ENCODE peak calls at places on chromosomes 11 and 22, in nine cellular contexts. H is fibroblast of lung, K is prostate gland, Y is Peyer's patch, O is left ventricle myocardium inferior, G is ascending aorta, I is mammary epithelial cell, S is H1, Q is brain microvascular endothelial cell. X is an unnamed sample.

GRCh38 chr11:69129647-69130046 is 26.1 kb upstream of the SMIM38 start:
- DNase-seq in Q (no peak), I (no peak), K (no peak), H (no peak), G (no peak), Y (no peak), O (no peak), S (no peak), X (no peak)

GRCh38 chr11:31236052-31236652 is 133.4 kb downstream of the DCDC1 start:
- DNase-seq in H (peak; percentile 35), O (no peak), G (no peak), I (peak; percentile 9), K (no peak), Y (no peak), S (no peak), Q (no peak), X (no peak)

GRCh38 chr22:30605449-30606110 is 1.4 kb upstream of the TCN2 start:
- DNase-seq in O (peak; percentile 45), Y (peak; percentile 83), I (peak; percentile 11), Q (peak; percentile 26), K (peak; percentile 21), S (no peak), H (peak; percentile 57), G (no peak), X (no peak)

GRCh38 chr11:131703311-131703710 is 332.9 kb downstream of the NTM start:
- DNase-seq in Y (no peak), S (no peak), K (no peak), H (no peak), I (no peak), O (no peak), G (no peak), Q (no peak), X (no peak)

GRCh38 chr11:69114811-69115523 is 40.8 kb upstream of the SMIM38 start:
- DNase-seq in K (peak; percentile 60), Y (no peak), G (no peak), H (no peak), S (no peak), Q (no peak), I (no peak), O (no peak), X (no peak)

GRCh38 chr11:88175004-88175706 is at the start of gene RAB38:
- DNase-seq in K (peak; percentile 17), Y (peak; percentile 64), H (peak; percentile 20), I (peak; percentile 80), O (peak; percentile 20), S (peak; percentile 38), Q (peak; percentile 11), G (no peak), X (no peak)

GRCh38 chr11:84234462-84235202 is 948.5 kb upstream of the CCDC90B start:
- DNase-seq in G (no peak), O (no peak), Y (no peak), H (no peak), Q (no peak), K (no peak), I (no peak), S (no peak), X (no peak)

GRCh38 chr22:17943533-17944204 is 80.7 kb downstream of the MICAL3 start:
- DNase-seq in S (no peak), H (no peak), G (no peak), I (no peak), Y (no peak), K (peak; percentile 56), O (no peak), Q (no peak), X (no peak)

GRCh38 chr11:85114786-85115185 is 512.4 kb downstream of the DLG2 start:
- DNase-seq in Y (no peak), S (no peak), K (no peak), O (no peak), Q (peak; percentile 24), I (peak; percentile 56), G (no peak), H (peak; percentile 18), X (peak; percentile 32)

GRCh38 chr11:134022748-134023147 is 46.1 kb upstream of the JAM3 start:
- DNase-seq in G (no peak), S (no peak), Q (no peak), I (no peak), Y (no peak), K (no peak), O (no peak), H (no peak), X (no peak)

GRCh38 chr11:134945993-134946392 is 534.0 kb upstream of the B3GAT1 start:
- DNase-seq in H (no peak), O (no peak), S (no peak), G (no peak), Y (no peak), Q (no peak), K (no peak), I (no peak), X (no peak)

GRCh38 chr11:129225190-129225589 is 33.1 kb upstream of the ARHGAP32 start:
- DNase-seq in K (no peak), H (peak; percentile 57), I (peak; percentile 91), Y (no peak), S (no peak), Q (peak; percentile 77), G (no peak), O (no peak), X (peak; percentile 13)

GRCh38 chr11:76854709-76855108 is 6.0 kb upstream of the ACER3 start:
- DNase-seq in K (no peak), O (no peak), I (peak; percentile 47), H (no peak), Y (no peak), Q (no peak), G (no peak), S (no peak), X (no peak)

GRCh38 chr11:134331565-134332188 is at the start of gene GLB1L2:
- DNase-seq in Y (peak; percentile 93), O (peak; percentile 70), S (no peak), Q (peak; percentile 12), I (peak; percentile 20), K (peak; percentile 76), H (peak; percentile 25), G (no peak), X (no peak)

GRCh38 chr22:47323518-47323917 is 561.1 kb downstream of the TBC1D22A start:
- DNase-seq in K (no peak), G (no peak), Q (no peak), H (no peak), O (no peak), S (no peak), Y (no peak), I (no peak), X (no peak)

GRCh38 chr22:40345801-40346177 is 511 bp upstream of the ADSL start:
- DNase-seq in Q (no peak), S (no peak), G (no peak), K (no peak), H (no peak), Y (peak; percentile 76), I (peak; percentile 30), O (no peak), X (no peak)

GRCh38 chr11:111554532-111554931 is 14.0 kb downstream of the LAYN start:
- DNase-seq in G (no peak), Y (no peak), I (peak; percentile 90), O (no peak), S (no peak), K (no peak), H (no peak), Q (no peak), X (no peak)

GRCh38 chr11:36492724-36493304 is 17.3 kb downstream of the TRAF6 start:
- DNase-seq in G (no peak), I (peak; percentile 26), K (no peak), H (peak; percentile 72), Y (no peak), S (no peak), O (no peak), Q (peak; percentile 34), X (no peak)

GRCh38 chr11:91366816-91367215 is 857.8 kb upstream of the FAT3 start:
- DNase-seq in Y (no peak), S (no peak), G (no peak), O (no peak), H (no peak), K (no peak), I (no peak), Q (no peak), X (no peak)

DNA sequence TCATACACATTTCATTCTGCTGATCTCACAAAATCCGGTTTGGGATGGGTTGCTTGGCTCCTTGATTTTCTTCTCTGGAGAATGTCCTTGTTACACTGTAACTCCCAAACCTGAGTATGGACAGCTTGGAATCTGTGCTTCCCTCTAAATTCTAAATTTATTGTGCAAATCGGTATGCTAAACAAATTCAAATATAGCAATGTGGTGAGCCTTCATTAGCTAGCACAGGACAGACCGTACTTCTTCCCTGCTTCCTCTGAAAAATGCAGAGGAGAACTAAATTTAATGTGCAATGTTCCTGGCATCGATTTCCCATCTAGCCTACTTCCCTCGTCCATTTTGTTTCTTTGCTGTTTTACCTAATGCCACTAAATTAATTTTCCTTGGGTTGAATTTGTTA is 858.4 kb upstream of the FAT3 start:
- DNase-seq in O (no peak), Y (no peak), G (no peak), I (no peak), K (no peak), Q (no peak), S (no peak), H (no peak), X (no peak)
- H3K27ac ChIP-seq in O (no peak overlapping the region), Y (no peak overlapping the region), G (no peak overlapping the region), I (no peak overlapping the region), K (no peak overlapping the region), Q (no peak overlapping the region), S (no peak overlapping the region), H (no peak overlapping the region), X (no peak overlapping the region)

GRCh38 chr22:41909290-41910049 is 5.4 kb downstream of the SHISA8 start:
- DNase-seq in G (no peak), K (no peak), Q (no peak), I (no peak), O (no peak), Y (no peak), S (no peak), H (no peak), X (no peak)
- H3K27me3 ChIP-seq in G (peaks cover 30% of the 10 kb centered on the region), K (peaks cover 23% of the 10 kb centered on the region), Q (peaks cover 47% of the 10 kb centered on the region), I (peaks cover 32% of the 10 kb centered on the region), O (peaks cover 53% of the 10 kb centered on the region), Y (peaks cover 48% of the 10 kb centered on the region), S (peaks cover 62% of the 10 kb centered on the region), H (peaks cover 36% of the 10 kb centered on the region), X (peaks cover 46% of the 10 kb centered on the region)

GRCh38 chr11:71955898-71956456 is 27.1 kb downstream of the RNF121 start:
- DNase-seq in H (no peak), I (no peak), S (no peak), G (no peak), Y (no peak), O (no peak), K (no peak), Q (no peak), X (no peak)
- TF ChIP-seq CTCF in H (no peak), I (no peak), S (no peak), G (no peak), Y (no peak), O (no peak), K (no peak), Q (no peak), X (no peak)

GRCh38 chr11:86948733-86949132 is 6.5 kb downstream of the FZD4 start:
- DNase-seq in G (no peak), O (no peak), K (no peak), Y (no peak), I (no peak), S (no peak), H (no peak), Q (no peak), X (no peak)
- H3K27ac ChIP-seq in G (peak overlapping the region; percentile 46), O (peak overlapping the region; percentile 97), K (no peak overlapping the region), Y (no peak overlapping the region), I (no peak overlapping the region), S (no peak overlapping the region), H (no peak overlapping the region), Q (no peak overlapping the region), X (no peak overlapping the region)

GRCh38 chr22:49396817-49397216 is 430.9 kb downstream of the BRD1 start:
- DNase-seq in H (no peak), Q (peak; percentile 9), O (no peak), Y (no peak), G (no peak), I (no peak), K (no peak), S (no peak), X (no peak)
- H3K27me3 ChIP-seq in H (no peaks in the 10 kb centered on the region), Q (no peaks in the 10 kb centered on the region), O (peaks cover 82% of the 10 kb centered on the region), Y (no peaks in the 10 kb centered on the region), G (no peaks in the 10 kb centered on the region), I (no peaks in the 10 kb centered on the region), K (peaks cover 3% of the 10 kb centered on the region), S (no peaks in the 10 kb centered on the region), X (no peaks in the 10 kb centered on the region)